ENCODE peak calls at places on chromosomes 11 and 22, in four cellular contexts. Q, Z, P and J are unnamed samples.

GRCh38 chr22:45934659-45935341 is 42.2 kb downstream of the WNT7B start:
- DNase-seq in Q (no peak), Z (peak; percentile 91), P (peak; percentile 23), J (peak; percentile 44)

GRCh38 chr11:10410106-10410843 is 44.8 kb upstream of the AMPD3 start:
- DNase-seq in Q (no peak), Z (no peak), P (no peak), J (no peak)

GRCh38 chr11:19919050-19919561 is 206.5 kb downstream of the NAV2 start:
- DNase-seq in Q (no peak), Z (no peak), P (no peak), J (peak; percentile 83)

GRCh38 chr22:19375435-19375834 is 56.1 kb downstream of the HIRA start:
- DNase-seq in Q (no peak), Z (no peak), P (no peak), J (no peak)

GRCh38 chr11:77167111-77167626 is 39.1 kb downstream of the MYO7A start:
- DNase-seq in Q (no peak), Z (peak; percentile 37), P (no peak), J (no peak)

GRCh38 chr11:93796832-93797231 is 12.8 kb downstream of the MED17 start:
- DNase-seq in Q (no peak), Z (no peak), P (no peak), J (no peak)

GRCh38 chr11:73269353-73270088 is 2.6 kb upstream of the P2RY6 start:
- DNase-seq in Q (peak; percentile 76), Z (no peak), P (no peak), J (no peak)

GRCh38 chr22:41683052-41683451 is 5.6 kb downstream of the SNU13 start:
- DNase-seq in Q (no peak), Z (no peak), P (no peak), J (no peak)

GRCh38 chr11:76269247-76269646 is 62.9 kb upstream of the WNT11 start:
- DNase-seq in Q (no peak), Z (no peak), P (no peak), J (no peak)

GRCh38 chr22:32752326-32752725 is 49.2 kb upstream of the TIMP3 start:
- DNase-seq in Q (no peak), Z (no peak), P (no peak), J (no peak)

GRCh38 chr11:1460994-1461805 is 25.4 kb downstream of the MOB2 start:
- DNase-seq in Q (no peak), Z (no peak), P (no peak), J (no peak)

GRCh38 chr11:46114961-46115360 is 6.3 kb downstream of the PHF21A start:
- DNase-seq in Q (no peak), Z (no peak), P (no peak), J (no peak)

GRCh38 chr11:106683435-106683834 is 334.8 kb downstream of the GUCY1A2 start:
- DNase-seq in Q (peak; percentile 6), Z (no peak), P (no peak), J (no peak)

GRCh38 chr11:131759140-131759539 is 388.7 kb downstream of the NTM start:
- DNase-seq in Q (no peak), Z (no peak), P (no peak), J (no peak)

GRCh38 chr11:121448431-121448941 is 3.6 kb upstream of the SORL1 start:
- DNase-seq in Q (no peak), Z (no peak), P (no peak), J (no peak)

GRCh38 chr22:28594784-28595324 is 84.8 kb downstream of the TTC28 start:
- DNase-seq in Q (peak; percentile 82), Z (no peak), P (peak; percentile 75), J (no peak)

GRCh38 chr22:17808688-17809403 is 34.6 kb upstream of the BID start:
- DNase-seq in Q (no peak), Z (no peak), P (no peak), J (no peak)

GRCh38 chr22:45648320-45649070 is 23.1 kb upstream of the ATXN10 start:
- DNase-seq in Q (no peak), Z (no peak), P (peak; percentile 60), J (no peak)

GRCh38 chr11:3996651-3997050 is 97.9 kb upstream of the RRM1 start:
- DNase-seq in Q (no peak), Z (no peak), P (no peak), J (no peak)

GRCh38 chr11:63839508-63840355 is 822 bp downstream of the MARK2 start:
- DNase-seq in Q (peak; percentile 51), Z (peak; percentile 87), P (peak; percentile 35), J (peak; percentile 44)

GRCh38 chr11:120195601-120196289 is 15.1 kb upstream of the OAF start:
- DNase-seq in Q (no peak), Z (peak; percentile 47), P (peak; percentile 75), J (no peak)

GRCh38 chr22:27115816-27116256 is 458.4 kb downstream of the MIAT start:
- DNase-seq in Q (no peak), Z (no peak), P (no peak), J (no peak)

GRCh38 chr11:75734491-75735180 is 17.0 kb downstream of the MOGAT2 start:
- DNase-seq in Q (no peak), Z (no peak), P (peak; percentile 74), J (no peak)

GRCh38 chr11:96215094-96215782 is 127.8 kb downstream of the MAML2 start:
- DNase-seq in Q (no peak), Z (peak; percentile 75), P (no peak), J (no peak)

GRCh38 chr22:38953577-38954413 is 3.6 kb upstream of the APOBEC3A start:
- DNase-seq in Q (no peak), Z (peak; percentile 46), P (no peak), J (no peak)

GRCh38 chr11:46336781-46337180 is 10.5 kb upstream of the DGKZ start:
- DNase-seq in Q (no peak), Z (no peak), P (no peak), J (no peak)

GRCh38 chr11:122285444-122285843 is 169.4 kb upstream of the BLID start:
- DNase-seq in Q (no peak), Z (no peak), P (no peak), J (no peak)

GRCh38 chr11:134332189-134332631 is 422 bp downstream of the GLB1L2 start:
- DNase-seq in Q (peak; percentile 75), Z (no peak), P (no peak), J (no peak)

DNA sequence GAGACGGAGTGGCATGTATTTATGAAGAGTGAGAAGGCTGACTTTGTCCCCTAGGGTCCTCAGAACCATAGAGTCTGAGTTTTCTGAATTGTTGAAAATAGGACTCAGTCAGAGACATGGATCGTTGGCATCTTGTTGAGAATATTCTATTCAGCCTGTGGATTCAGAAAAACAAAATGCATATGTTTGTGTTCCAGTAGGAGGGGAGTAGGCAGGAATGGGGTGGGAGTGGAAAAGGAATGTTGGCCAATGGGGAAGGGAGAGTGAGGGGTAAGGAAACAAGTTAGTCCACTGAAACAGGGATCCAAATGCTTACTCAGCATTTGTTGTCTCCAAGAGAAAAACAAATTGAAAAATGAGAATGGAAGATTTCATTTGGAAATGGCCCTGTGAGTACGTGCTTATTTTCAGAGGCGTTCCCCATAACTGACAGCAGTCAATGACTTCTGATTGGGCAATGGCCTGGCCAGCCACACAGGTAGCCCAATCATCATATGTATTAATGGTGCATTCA is 14.7 kb downstream of the BARX2 start:
- DNase-seq in Q (no peak), Z (no peak), P (no peak), J (no peak)
- H3K27ac ChIP-seq in Q (no peak overlapping the region), Z (no peak overlapping the region), P (no peak overlapping the region), J (no peak overlapping the region)

GRCh38 chr11:64928957-64929356 is 4.5 kb downstream of the PPP2R5B start:
- DNase-seq in Q (no peak), Z (no peak), P (no peak), J (no peak)
- H3K36me3 ChIP-seq in Q (no peaks in the 10 kb centered on the region), Z (peaks cover 41% of the 10 kb centered on the region), P (no peaks in the 10 kb centered on the region), J (peaks cover 8% of the 10 kb centered on the region)

GRCh38 chr11:114202011-114202609 is 94.1 kb upstream of the NNMT start:
- DNase-seq in Q (no peak), Z (no peak), P (no peak), J (no peak)
- H3K27ac ChIP-seq in Q (no peak overlapping the region), Z (no peak overlapping the region), P (no peak overlapping the region), J (peak overlapping the region; percentile 58)

GRCh38 chr11:34145847-34146381 is 40.5 kb downstream of the NAT10 start:
- DNase-seq in Q (no peak), Z (no peak), P (no peak), J (no peak)
- H3K36me3 ChIP-seq in Q (peaks cover 44% of the 10 kb centered on the region), Z (peaks cover 50% of the 10 kb centered on the region), P (peaks cover 50% of the 10 kb centered on the region), J (peaks cover 71% of the 10 kb centered on the region)

GRCh38 chr11:44307340-44308099 is 2.4 kb downstream of the ALX4 start:
- DNase-seq in Q (no peak), Z (peak; percentile 0), P (no peak), J (no peak)

GRCh38 chr11:44308256-44308922 is 1.6 kb downstream of the ALX4 start:
- DNase-seq in Q (no peak), Z (peak; percentile 9), P (no peak), J (no peak)

GRCh38 chr11:44310198-44310455 is 188 bp upstream of the ALX4 start:
- DNase-seq in Q (no peak), Z (no peak), P (no peak), J (no peak)

GRCh38 chr11:44309483-44310197 is at the start of gene ALX4:
- DNase-seq in Q (peak; percentile 79), Z (no peak), P (no peak), J (no peak)

GRCh38 chr11:44308923-44309482 is 936 bp downstream of the ALX4 start:
- DNase-seq in Q (no peak), Z (no peak), P (no peak), J (no peak)
- H3K27ac ChIP-seq in Q (no peak overlapping the region), Z (no peak overlapping the region), P (no peak overlapping the region), J (no peak overlapping the region)

GRCh38 chr11:78562398-78562797 is 12.3 kb downstream of the NARS2 start:
- DNase-seq in Q (no peak), Z (no peak), P (no peak), J (no peak)

GRCh38 chr11:78560826-78561484 is 13.7 kb downstream of the NARS2 start:
- DNase-seq in Q (no peak), Z (no peak), P (no peak), J (no peak)

GRCh38 chr11:78567209-78567608 is 7.5 kb downstream of the NARS2 start:
- DNase-seq in Q (no peak), Z (no peak), P (no peak), J (no peak)

GRCh38 chr11:78564037-78564888 is 10.4 kb downstream of the NARS2 start:
- DNase-seq in Q (peak; percentile 84), Z (no peak), P (peak; percentile 73), J (peak; percentile 35)

GRCh38 chr11:78564889-78565467 is 9.7 kb downstream of the NARS2 start:
- DNase-seq in Q (no peak), Z (no peak), P (no peak), J (no peak)
- H3K36me3 ChIP-seq in Q (peaks cover 47% of the 10 kb centered on the region), Z (peaks cover 17% of the 10 kb centered on the region), P (peaks cover 39% of the 10 kb centered on the region), J (peaks cover 11% of the 10 kb centered on the region)